ENCODE peak calls at places on chromosome 6, in six cellular contexts. M is HL-60; Z is GOT3; S is body of pancreas; O is lower lobe of right lung; V is stimulated activated naive CD4-positive, alpha-beta T cell. U is an unnamed sample.

GRCh38 chr6:91580635-91581034 is 993.8 kb upstream of the MAP3K7 start:
- DNase-seq in M (no peak), S (no peak), Z (no peak), O (no peak), V (no peak), U (no peak)

GRCh38 chr6:113558966-113559365 is 298.2 kb upstream of the MARCKS start:
- DNase-seq in Z (no peak), S (no peak), V (no peak), M (no peak), O (no peak), U (no peak)

GRCh38 chr6:37980222-37980595 is 160.7 kb downstream of the ZFAND3 start:
- DNase-seq in M (no peak), Z (no peak), S (no peak), V (no peak), O (no peak), U (no peak)

GRCh38 chr6:53306819-53307347 is 41.9 kb downstream of the ELOVL5 start:
- DNase-seq in V (no peak), S (no peak), O (no peak), M (no peak), Z (no peak), U (no peak)

GRCh38 chr6:159836294-159837140 is 36.4 kb downstream of the PNLDC1 start:
- DNase-seq in Z (no peak), M (no peak), O (peak; percentile 35), V (no peak), S (peak; percentile 13), U (no peak)

GRCh38 chr6:10659697-10660348 is 34.6 kb downstream of the C6orf52 start:
- DNase-seq in O (peak; percentile 45), M (no peak), S (no peak), Z (no peak), V (no peak), U (no peak)

GRCh38 chr6:143232849-143233248 is 172.2 kb downstream of the AIG1 start:
- DNase-seq in M (no peak), V (no peak), O (peak; percentile 50), Z (peak; percentile 3), S (peak; percentile 31), U (peak; percentile 6)

GRCh38 chr6:166542580-166542912 is 43.9 kb downstream of the RAMACL start:
- DNase-seq in M (no peak), Z (no peak), O (no peak), S (peak; percentile 48), V (no peak), U (no peak)

GRCh38 chr6:151763938-151764680 is 43.4 kb upstream of the ESR1 start:
- DNase-seq in O (peak; percentile 95), Z (peak; percentile 78), S (peak; percentile 94), V (no peak), M (no peak), U (peak; percentile 91)

GRCh38 chr6:81894788-81895221 is 142.3 kb upstream of the TENT5A start:
- DNase-seq in M (no peak), S (peak; percentile 11), Z (no peak), V (no peak), O (no peak), U (no peak)